ENCODE peak calls at places on chromosomes 3 and 15, in six cellular contexts. B is CD4-positive, alpha-beta T cell; V is fibroblast of the aortic adventitia; N is astrocyte; Z is Caco-2; A is right lobe of liver. L is an unnamed sample.

GRCh38 chr3:190041333-190042041 is 79.2 kb downstream of the P3H2 start:
- DNase-seq in A (no peak), Z (no peak), N (no peak), V (peak), B (no peak), L (no peak)

GRCh38 chr3:189748046-189748445 is 116.9 kb downstream of the TP63 start:
- DNase-seq in V (no peak), A (no peak), Z (no peak), N (no peak), B (no peak), L (no peak)

GRCh38 chr3:146222204-146223046 is 28.5 kb downstream of the PLSCR4 start:
- DNase-seq in Z (peak), N (peak), A (peak), V (peak), B (no peak), L (no peak)

GRCh38 chr15:74185949-74186348 is 12.4 kb downstream of the ISLR start:
- DNase-seq in Z (no peak), A (no peak), V (no peak), B (no peak), N (no peak), L (no peak)

GRCh38 chr3:32945136-32945535 is 6.3 kb upstream of the CCR4 start:
- DNase-seq in A (no peak), N (peak), Z (no peak), B (no peak), V (no peak), L (no peak)

GRCh38 chr15:51403072-51403878 is 61.8 kb downstream of the GLDN start:
- DNase-seq in V (peak), B (no peak), N (peak), Z (no peak), A (no peak), L (no peak)

GRCh38 chr3:194150252-194150934 is 14.4 kb downstream of the HES1 start:
- DNase-seq in V (no peak), B (no peak), A (peak), Z (no peak), N (no peak), L (no peak)

GRCh38 chr15:78726870-78727551 is 84.3 kb downstream of the ADAMTS7 start:
- DNase-seq in V (no peak), Z (peak), B (no peak), A (no peak), N (no peak), L (no peak)

GRCh38 chr3:102200126-102200525 is 234.7 kb upstream of the ZPLD1 start:
- DNase-seq in A (no peak), N (peak), Z (no peak), B (no peak), V (peak), L (no peak)

GRCh38 chr15:71532994-71533393 is 277.4 kb upstream of the NR2E3 start:
- DNase-seq in Z (no peak), N (no peak), A (no peak), V (peak), B (no peak), L (no peak)

GRCh38 chr3:45992133-45992729 is 3.4 kb downstream of the FYCO1 start:
- DNase-seq in V (peak), Z (no peak), A (no peak), N (no peak), B (no peak), L (no peak)

GRCh38 chr3:152902141-152902669 is 67.3 kb downstream of the P2RY1 start:
- DNase-seq in N (no peak), V (no peak), A (no peak), Z (no peak), B (no peak), L (no peak)

GRCh38 chr3:40237892-40238571 is 71.5 kb upstream of the EIF1B start:
- DNase-seq in A (no peak), V (peak), Z (no peak), B (no peak), N (no peak), L (peak)

GRCh38 chr15:90558182-90558581 is 28.5 kb downstream of the CRTC3 start:
- DNase-seq in A (peak), V (no peak), B (no peak), Z (peak), N (no peak), L (no peak)

GRCh38 chr3:5022187-5022965 is 43.1 kb downstream of the BHLHE40 start:
- DNase-seq in A (no peak), B (no peak), V (peak), N (peak), Z (no peak), L (no peak)

GRCh38 chr3:8712871-8713360 is 20.7 kb upstream of the CAV3 start:
- DNase-seq in Z (no peak), B (no peak), N (no peak), A (no peak), V (no peak), L (no peak)

GRCh38 chr3:151085889-151086483 is 522 bp downstream of the MED12L start:
- DNase-seq in Z (peak), N (peak), A (peak), V (no peak), B (no peak), L (peak)

GRCh38 chr3:196643201-196643749 is 3.8 kb downstream of the NRROS start:
- DNase-seq in B (no peak), N (no peak), Z (no peak), A (no peak), V (no peak), L (no peak)

GRCh38 chr3:30475038-30475808 is 131.2 kb upstream of the TGFBR2 start:
- DNase-seq in V (no peak), N (no peak), Z (no peak), B (no peak), A (no peak), L (no peak)

GRCh38 chr3:114827495-114827894 is 319.6 kb downstream of the ZBTB20 start:
- DNase-seq in N (peak), Z (no peak), V (peak), B (no peak), A (no peak), L (peak)

GRCh38 chr3:193857996-193858395 is 265.0 kb downstream of the OPA1 start:
- DNase-seq in Z (no peak), A (peak), B (no peak), N (peak), V (peak), L (no peak)

GRCh38 chr3:139774570-139775302 is 97.0 kb upstream of the NMNAT3 start:
- DNase-seq in Z (no peak), V (peak), N (peak), A (no peak), B (no peak), L (no peak)

GRCh38 chr15:27043770-27044169 is 72.8 kb downstream of the GABRG3 start:
- DNase-seq in Z (no peak), A (no peak), B (no peak), V (no peak), N (no peak), L (no peak)

GRCh38 chr15:39118510-39118909 is 462.4 kb upstream of the THBS1 start:
- DNase-seq in A (no peak), B (no peak), V (peak), Z (no peak), N (peak), L (no peak)

GRCh38 chr3:175989161-175989560 is 1130.0 kb downstream of the NAALADL2 start:
- DNase-seq in A (no peak), V (no peak), N (no peak), Z (no peak), B (no peak), L (no peak)

GRCh38 chr3:13518516-13519351 is 30.2 kb upstream of the FBLN2 start:
- DNase-seq in B (no peak), V (peak), Z (no peak), A (no peak), N (no peak), L (no peak)

GRCh38 chr15:88433046-88433685 is 34.0 kb downstream of the MRPL46 start:
- DNase-seq in B (no peak), N (no peak), V (no peak), A (no peak), Z (no peak), L (no peak)

GRCh38 chr15:74594455-74594854 is 21.2 kb upstream of the CLK3 start:
- DNase-seq in V (no peak), N (no peak), Z (no peak), B (no peak), A (no peak), L (no peak)

GRCh38 chr15:34644061-34644460 is 60.6 kb upstream of the GOLGA8B start:
- DNase-seq in Z (no peak), B (no peak), A (no peak), N (peak), V (peak), L (no peak)

GRCh38 chr15:23645379-23646164 is 2.1 kb downstream of the MAGEL2 start:
- DNase-seq in N (no peak), Z (no peak), B (no peak), V (no peak), A (no peak), L (peak)

GRCh38 chr3:185940951-185941350 is 3.1 kb upstream of the TRA2B start:
- DNase-seq in Z (no peak), N (no peak), B (no peak), V (no peak), A (no peak), L (no peak)

DNA sequence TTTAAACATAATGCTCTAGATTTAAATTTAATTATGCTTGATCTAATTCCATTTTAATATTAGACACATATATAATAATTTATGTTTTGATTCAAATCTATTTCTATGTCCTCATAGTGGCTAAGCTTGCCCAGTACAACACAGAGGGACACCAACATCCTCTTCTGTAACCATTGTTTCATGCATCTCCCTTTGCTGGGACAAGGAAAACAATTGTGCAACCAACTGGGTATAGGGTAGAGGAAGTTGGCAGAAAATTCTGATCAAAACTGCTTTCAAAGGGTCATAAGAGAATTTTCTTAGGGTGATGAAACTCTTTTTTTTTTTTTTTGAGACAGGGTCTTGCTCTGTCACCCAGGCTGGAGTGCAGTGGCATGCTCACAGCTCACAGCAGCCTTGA is 121.4 kb upstream of the SGO1 start:
- DNase-seq in A (no peak), B (no peak), N (no peak), V (no peak), Z (no peak), L (no peak)
- TF ChIP-seq CTCF in A (no peak), B (no peak), N (no peak), V (no peak), Z (no peak), L (no peak)

GRCh38 chr3:77373619-77374018 is 333.7 kb downstream of the ROBO2 start:
- DNase-seq in N (no peak), Z (no peak), B (no peak), A (no peak), V (no peak), L (no peak)
- TF ChIP-seq CTCF in N (no peak), Z (no peak), B (no peak), A (no peak), V (no peak), L (no peak)

GRCh38 chr3:137687181-137687880 is 76.8 kb upstream of the SOX14 start:
- DNase-seq in B (no peak), A (no peak), V (no peak), Z (no peak), N (no peak), L (no peak)

GRCh38 chr3:137695351-137695750 is 68.8 kb upstream of the SOX14 start:
- DNase-seq in N (no peak), Z (no peak), V (no peak), A (no peak), B (no peak), L (no peak)

DNA sequence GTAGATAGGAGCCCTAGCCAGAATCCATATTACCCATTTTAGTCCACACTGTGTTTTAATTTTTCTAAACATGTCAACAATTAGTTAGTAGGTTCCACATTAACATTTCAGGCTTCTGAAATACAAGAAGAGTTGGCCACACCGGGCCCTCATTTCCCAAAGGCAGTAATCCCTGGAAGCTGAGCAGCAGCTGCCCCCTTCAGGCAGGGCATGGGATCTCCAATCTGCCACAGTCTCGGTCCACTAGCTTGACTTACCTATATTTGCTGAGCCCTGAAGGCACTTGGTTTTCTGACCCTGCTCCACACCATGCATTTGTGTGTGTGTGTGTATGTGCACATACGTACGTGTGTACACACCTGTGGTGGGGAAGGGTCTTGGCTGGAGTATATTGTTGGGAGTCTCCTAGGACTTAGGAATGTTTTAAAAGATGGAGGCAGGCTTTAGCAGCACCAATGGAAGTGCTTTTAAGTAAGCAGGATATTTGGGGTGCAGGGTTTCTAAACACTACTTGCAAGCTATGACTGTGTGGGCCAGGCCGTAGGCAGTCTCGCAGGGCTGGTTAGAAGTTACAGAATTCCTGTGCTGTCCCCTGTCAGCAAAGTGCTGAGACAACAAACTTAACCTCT is 71.2 kb upstream of the SOX14 start:
- DNase-seq in B (no peak), V (no peak), Z (peak), A (no peak), N (no peak), L (peak)
- TF ChIP-seq CTCF in B (no peak), V (no peak), Z (peak), A (peak), N (no peak), L (peak)

GRCh38 chr3:188148318-188148717 is 5.6 kb upstream of the LPP start:
- DNase-seq in N (no peak), V (no peak), A (no peak), B (no peak), Z (no peak), L (no peak)
- TF ChIP-seq CTCF in N (no peak), V (no peak), A (no peak), B (no peak), Z (no peak), L (no peak)

DNA sequence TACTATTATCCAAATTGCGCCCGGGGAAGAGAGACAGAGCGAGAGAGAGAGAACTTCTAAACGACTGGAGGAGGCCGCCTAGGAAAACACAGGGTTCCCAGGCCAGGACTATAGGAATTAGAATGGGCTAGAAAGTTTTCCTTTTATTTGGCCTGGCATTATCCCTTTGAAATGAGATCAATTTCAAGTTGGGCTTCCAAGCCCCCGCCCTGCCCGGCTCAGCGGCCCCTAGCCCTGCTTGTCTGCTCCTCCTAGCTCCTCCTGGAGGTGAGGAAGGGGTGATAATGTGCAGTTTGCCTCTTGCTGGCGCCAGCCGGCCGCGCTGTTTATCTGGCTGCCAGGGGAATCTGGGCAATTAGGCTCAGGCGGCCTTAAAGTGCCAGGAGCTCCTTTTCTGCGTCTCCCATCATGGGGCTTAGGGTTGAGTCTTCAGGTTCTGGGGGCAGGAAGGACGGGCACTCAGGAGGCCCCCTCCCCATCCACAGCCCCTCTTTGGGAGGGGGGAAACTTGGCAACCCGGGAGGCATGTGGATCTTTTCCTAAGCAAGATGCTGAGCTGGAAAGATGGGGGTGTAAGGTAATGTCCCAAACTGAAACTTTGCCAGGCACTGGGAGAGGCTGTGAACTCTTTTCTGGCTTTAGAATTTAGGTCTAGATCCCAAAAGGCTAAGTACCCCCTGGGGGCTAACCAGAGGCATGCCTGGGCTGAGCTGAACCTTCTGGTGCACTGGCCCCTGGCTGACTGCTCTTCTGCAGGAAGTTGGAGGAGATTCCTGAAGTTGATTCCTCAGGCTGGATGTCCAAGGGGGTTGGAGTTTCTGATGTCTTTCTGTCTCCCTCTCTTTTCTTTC is 5.5 kb downstream of the SMAD6 start:
- DNase-seq in A (no peak), V (peak), N (peak), B (no peak), Z (no peak), L (no peak)
- TF ChIP-seq CTCF in A (peak), V (peak), N (no peak), B (no peak), Z (no peak), L (peak)

GRCh38 chr3:70754314-70754713 is 441.9 kb upstream of the MDFIC2 start:
- DNase-seq in Z (no peak), A (no peak), B (no peak), N (no peak), V (peak), L (no peak)

GRCh38 chr3:70757658-70758057 is 445.2 kb upstream of the MDFIC2 start:
- DNase-seq in Z (no peak), N (no peak), V (no peak), A (no peak), B (no peak), L (no peak)

GRCh38 chr3:70749122-70749521 is 436.7 kb upstream of the MDFIC2 start:
- DNase-seq in N (no peak), B (no peak), Z (no peak), V (no peak), A (no peak), L (no peak)

GRCh38 chr3:70748593-70748992 is 436.2 kb upstream of the MDFIC2 start:
- DNase-seq in B (no peak), V (no peak), Z (no peak), A (no peak), N (no peak), L (no peak)

DNA sequence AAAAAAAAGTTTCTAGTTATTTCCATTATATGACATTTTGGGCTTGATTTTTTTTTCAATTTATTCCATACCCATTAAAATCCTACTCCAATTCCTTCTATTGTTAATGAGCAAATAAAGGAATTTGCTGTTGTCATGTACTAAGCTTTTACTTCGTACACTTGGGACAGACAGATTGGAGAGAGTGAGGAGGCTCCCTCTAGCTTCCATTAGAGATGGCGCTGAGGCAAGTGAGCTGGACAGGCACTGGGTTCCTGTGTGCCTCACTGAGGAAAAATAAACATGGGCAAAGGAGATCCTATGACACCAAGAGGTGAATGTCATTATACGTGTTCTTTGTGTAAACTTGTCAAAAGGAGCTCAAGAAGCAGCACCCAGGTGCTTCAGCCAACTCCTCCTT is 441.1 kb upstream of the MDFIC2 start:
- DNase-seq in V (no peak), A (no peak), N (no peak), B (no peak), Z (no peak), L (no peak)
- TF ChIP-seq CTCF in V (no peak), A (no peak), N (no peak), B (no peak), Z (no peak), L (no peak)

DNA sequence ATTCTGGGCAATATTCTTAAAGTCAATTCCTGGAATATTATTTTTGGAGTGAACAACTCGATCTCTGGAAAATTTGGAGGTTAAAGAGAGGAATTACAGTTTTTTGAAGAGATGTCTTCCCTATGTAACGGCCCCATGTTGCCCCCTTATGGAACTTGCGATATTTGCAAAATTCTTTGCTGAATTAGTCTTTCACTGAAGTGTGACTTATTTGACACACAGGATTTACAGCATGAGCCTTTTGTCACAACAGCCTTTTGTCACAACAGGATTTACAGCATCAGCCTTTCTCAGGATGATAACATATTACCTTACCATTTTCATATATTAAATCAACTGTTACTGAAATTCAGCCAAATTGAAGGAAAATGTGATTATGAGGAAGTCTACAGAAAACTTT is 37.8 kb upstream of the SPTSSB start:
- DNase-seq in Z (peak), V (peak), A (no peak), N (no peak), B (peak), L (peak)
- TF ChIP-seq CTCF in Z (peak), V (peak), A (peak), N (peak), B (peak), L (peak)

GRCh38 chr15:57865294-57865693 is 158.8 kb downstream of the POLR2M start:
- DNase-seq in N (no peak), Z (no peak), V (no peak), B (no peak), A (no peak), L (no peak)
- TF ChIP-seq CTCF in N (peak), Z (peak), V (peak), B (no peak), A (peak), L (peak)

GRCh38 chr3:133831966-133832801 is 26.6 kb downstream of the SRPRB start:
- DNase-seq in A (no peak), N (no peak), Z (no peak), B (no peak), V (no peak), L (no peak)
- TF ChIP-seq CTCF in A (no peak), N (no peak), Z (peak), B (no peak), V (no peak), L (peak)

DNA sequence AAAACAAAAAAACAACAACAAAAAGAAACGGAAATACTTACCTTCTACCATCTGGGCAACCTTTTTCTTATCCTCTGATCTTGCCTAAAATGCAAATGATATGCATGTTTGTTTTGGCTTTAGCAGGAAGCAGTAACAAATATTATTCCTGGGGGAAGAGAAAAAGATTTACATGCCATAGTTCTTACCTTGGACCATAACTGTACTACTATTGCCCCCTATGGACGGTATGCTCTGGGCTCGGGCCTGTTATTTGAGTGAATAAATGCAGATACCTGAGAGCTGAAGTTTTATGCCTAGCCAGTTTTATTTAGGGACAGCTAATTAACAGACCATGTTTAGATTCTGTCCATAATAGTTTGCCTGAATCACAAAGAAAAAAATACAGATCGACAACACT is 12.6 kb upstream of the STARD5 start:
- DNase-seq in N (peak), Z (no peak), B (peak), V (peak), A (no peak), L (no peak)
- TF ChIP-seq CTCF in N (peak), Z (no peak), B (peak), V (peak), A (peak), L (peak)